ENCODE peak calls at places on chromosomes 3 and 15, in six cellular contexts. One of them, this sample, is unnamed. For H3K4me1, the result is how much of the 10 kb centered on the place peaks cover.

GRCh38 chr3:126056681-126057546 is 27.0 kb downstream of the SLC41A3 start:
- DNase-seq in tibial nerve: no peak
- DNase-seq in astrocyte: peak
- DNase-seq in endodermal cell: no peak
- DNase-seq in BE2C: no peak
- DNase-seq in upper lobe of right lung: peak
- DNase-seq in this sample: no peak

GRCh38 chr3:124119056-124119721 is 127.3 kb upstream of the ROPN1 start:
- DNase-seq in upper lobe of right lung: no peak
- DNase-seq in tibial nerve: no peak
- DNase-seq in endodermal cell: no peak
- DNase-seq in astrocyte: peak
- DNase-seq in BE2C: peak
- DNase-seq in this sample: no peak

GRCh38 chr3:30098206-30098605 is 508.2 kb upstream of the TGFBR2 start:
- DNase-seq in upper lobe of right lung: no peak
- DNase-seq in endodermal cell: no peak
- DNase-seq in astrocyte: peak
- DNase-seq in tibial nerve: no peak
- DNase-seq in BE2C: no peak
- DNase-seq in this sample: no peak

GRCh38 chr3:31041161-31041978 is 146.9 kb upstream of the GADL1 start:
- DNase-seq in tibial nerve: no peak
- DNase-seq in astrocyte: peak
- DNase-seq in endodermal cell: peak
- DNase-seq in upper lobe of right lung: no peak
- DNase-seq in BE2C: no peak
- DNase-seq in this sample: peak

GRCh38 chr15:39599871-39600270 is 19.0 kb downstream of the THBS1 start:
- DNase-seq in astrocyte: no peak
- DNase-seq in BE2C: no peak
- DNase-seq in endodermal cell: no peak
- DNase-seq in tibial nerve: no peak
- DNase-seq in upper lobe of right lung: no peak
- DNase-seq in this sample: no peak

GRCh38 chr15:62850791-62851291 is 191.7 kb upstream of the TPM1 start:
- DNase-seq in BE2C: no peak
- DNase-seq in astrocyte: peak
- DNase-seq in tibial nerve: no peak
- DNase-seq in upper lobe of right lung: no peak
- DNase-seq in endodermal cell: peak
- DNase-seq in this sample: no peak

GRCh38 chr3:122572940-122573412 is 4.5 kb upstream of the PARP15 start:
- DNase-seq in endodermal cell: peak
- DNase-seq in tibial nerve: no peak
- DNase-seq in upper lobe of right lung: no peak
- DNase-seq in astrocyte: peak
- DNase-seq in BE2C: no peak
- DNase-seq in this sample: no peak

GRCh38 chr15:74680461-74680860 is 15.4 kb downstream of the EDC3 start:
- DNase-seq in tibial nerve: no peak
- DNase-seq in endodermal cell: no peak
- DNase-seq in BE2C: no peak
- DNase-seq in astrocyte: no peak
- DNase-seq in upper lobe of right lung: no peak
- DNase-seq in this sample: no peak

GRCh38 chr15:70584441-70584837 is 178.9 kb downstream of the UACA start:
- DNase-seq in endodermal cell: no peak
- DNase-seq in upper lobe of right lung: no peak
- DNase-seq in BE2C: no peak
- DNase-seq in tibial nerve: no peak
- DNase-seq in astrocyte: no peak
- DNase-seq in this sample: no peak

GRCh38 chr3:109257269-109257668 is 59.0 kb downstream of the DPPA2 start:
- DNase-seq in upper lobe of right lung: no peak
- DNase-seq in BE2C: no peak
- DNase-seq in tibial nerve: no peak
- DNase-seq in endodermal cell: no peak
- DNase-seq in astrocyte: peak
- DNase-seq in this sample: no peak

GRCh38 chr15:63509056-63509696 is 4.8 kb downstream of the USP3 start:
- DNase-seq in astrocyte: no peak
- DNase-seq in endodermal cell: no peak
- DNase-seq in tibial nerve: no peak
- DNase-seq in upper lobe of right lung: no peak
- DNase-seq in BE2C: no peak
- DNase-seq in this sample: no peak

GRCh38 chr15:71748327-71748726 is 62.0 kb upstream of the NR2E3 start:
- DNase-seq in endodermal cell: no peak
- DNase-seq in astrocyte: peak
- DNase-seq in tibial nerve: no peak
- DNase-seq in BE2C: no peak
- DNase-seq in upper lobe of right lung: no peak
- DNase-seq in this sample: no peak

GRCh38 chr3:158846803-158847465 is 45.1 kb downstream of the MFSD1 start:
- DNase-seq in endodermal cell: no peak
- DNase-seq in upper lobe of right lung: no peak
- DNase-seq in BE2C: no peak
- DNase-seq in tibial nerve: no peak
- DNase-seq in astrocyte: no peak
- DNase-seq in this sample: no peak

GRCh38 chr3:53109822-53110771 is 20.1 kb downstream of the RFT1 start:
- DNase-seq in endodermal cell: peak
- DNase-seq in upper lobe of right lung: peak
- DNase-seq in BE2C: peak
- DNase-seq in tibial nerve: no peak
- DNase-seq in astrocyte: no peak
- DNase-seq in this sample: no peak

GRCh38 chr3:85535517-85535916 is 576.7 kb downstream of the CADM2 start:
- DNase-seq in astrocyte: no peak
- DNase-seq in tibial nerve: no peak
- DNase-seq in BE2C: no peak
- DNase-seq in endodermal cell: no peak
- DNase-seq in upper lobe of right lung: no peak
- DNase-seq in this sample: no peak

GRCh38 chr3:52827866-52828376 is 2.6 kb downstream of the ITIH4 start:
- DNase-seq in upper lobe of right lung: no peak
- DNase-seq in endodermal cell: peak
- DNase-seq in tibial nerve: no peak
- DNase-seq in BE2C: no peak
- DNase-seq in astrocyte: no peak
- DNase-seq in this sample: no peak

GRCh38 chr3:106068795-106069194 is 200.0 kb upstream of the CBLB start:
- DNase-seq in astrocyte: no peak
- DNase-seq in endodermal cell: no peak
- DNase-seq in tibial nerve: no peak
- DNase-seq in BE2C: no peak
- DNase-seq in upper lobe of right lung: no peak
- DNase-seq in this sample: no peak

GRCh38 chr3:141402476-141403171 is 34.3 kb downstream of the ZBTB38 start:
- DNase-seq in astrocyte: peak
- DNase-seq in BE2C: peak
- DNase-seq in upper lobe of right lung: peak
- DNase-seq in tibial nerve: peak
- DNase-seq in endodermal cell: peak
- DNase-seq in this sample: no peak

GRCh38 chr3:98914210-98915080 is 12.9 kb upstream of the DCBLD2 start:
- DNase-seq in upper lobe of right lung: no peak
- DNase-seq in BE2C: no peak
- DNase-seq in astrocyte: no peak
- DNase-seq in endodermal cell: no peak
- DNase-seq in tibial nerve: no peak
- DNase-seq in this sample: no peak

GRCh38 chr3:161744366-161744765 is 247.8 kb downstream of the OTOL1 start:
- DNase-seq in upper lobe of right lung: no peak
- DNase-seq in astrocyte: no peak
- DNase-seq in tibial nerve: no peak
- DNase-seq in endodermal cell: no peak
- DNase-seq in BE2C: no peak
- DNase-seq in this sample: no peak
- H3K4me1 ChIP-seq in upper lobe of right lung: under half
- H3K4me1 ChIP-seq in astrocyte: under half
- H3K4me1 ChIP-seq in tibial nerve: under half
- H3K4me1 ChIP-seq in endodermal cell: under half
- H3K4me1 ChIP-seq in BE2C: under half
- H3K4me1 ChIP-seq in this sample: under half

DNA sequence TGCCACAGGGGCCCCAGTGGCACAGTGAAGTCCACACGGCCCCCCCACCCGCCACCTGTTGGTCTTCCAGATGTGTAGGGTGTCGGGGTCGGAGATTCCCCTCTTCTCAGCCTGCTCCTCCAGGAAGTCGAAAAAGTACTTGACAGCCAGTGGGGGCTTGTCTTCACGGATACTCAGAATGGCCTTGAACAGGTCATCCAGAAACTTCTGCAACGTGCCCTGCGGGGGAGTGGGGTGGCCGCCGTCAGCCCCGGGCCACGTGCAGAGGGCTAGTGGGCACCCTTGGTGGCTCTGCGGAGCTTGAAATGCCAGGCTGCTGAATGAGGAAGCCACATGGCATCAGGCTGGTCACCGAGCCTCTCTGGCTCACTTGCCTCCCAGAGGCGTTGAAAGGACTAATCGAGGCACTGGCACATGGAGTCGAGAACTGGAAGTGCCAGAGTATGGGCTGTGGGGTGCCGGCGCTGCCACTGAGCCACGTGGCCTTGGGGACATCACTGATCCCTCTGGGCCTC is 16.6 kb downstream of the H1-8 start:
- DNase-seq in tibial nerve: no peak
- DNase-seq in upper lobe of right lung: no peak
- DNase-seq in endodermal cell: no peak
- DNase-seq in BE2C: no peak
- DNase-seq in astrocyte: no peak
- DNase-seq in this sample: no peak
- H3K4me1 ChIP-seq in tibial nerve: half or more
- H3K4me1 ChIP-seq in upper lobe of right lung: half or more
- H3K4me1 ChIP-seq in endodermal cell: under half
- H3K4me1 ChIP-seq in BE2C: half or more
- H3K4me1 ChIP-seq in astrocyte: under half
- H3K4me1 ChIP-seq in this sample: under half

GRCh38 chr3:71545330-71545729 is 38.2 kb downstream of the FOXP1 start:
- DNase-seq in upper lobe of right lung: no peak
- DNase-seq in BE2C: no peak
- DNase-seq in astrocyte: no peak
- DNase-seq in endodermal cell: no peak
- DNase-seq in tibial nerve: no peak
- DNase-seq in this sample: no peak
- H3K4me1 ChIP-seq in upper lobe of right lung: under half
- H3K4me1 ChIP-seq in BE2C: under half
- H3K4me1 ChIP-seq in astrocyte: under half
- H3K4me1 ChIP-seq in endodermal cell: under half
- H3K4me1 ChIP-seq in tibial nerve: under half
- H3K4me1 ChIP-seq in this sample: under half

GRCh38 chr3:58347984-58348383 is 15.3 kb downstream of the PXK start:
- DNase-seq in astrocyte: no peak
- DNase-seq in upper lobe of right lung: no peak
- DNase-seq in endodermal cell: no peak
- DNase-seq in tibial nerve: no peak
- DNase-seq in BE2C: no peak
- DNase-seq in this sample: no peak
- H3K4me1 ChIP-seq in astrocyte: under half
- H3K4me1 ChIP-seq in upper lobe of right lung: under half
- H3K4me1 ChIP-seq in endodermal cell: under half
- H3K4me1 ChIP-seq in tibial nerve: under half
- H3K4me1 ChIP-seq in BE2C: under half
- H3K4me1 ChIP-seq in this sample: under half

DNA sequence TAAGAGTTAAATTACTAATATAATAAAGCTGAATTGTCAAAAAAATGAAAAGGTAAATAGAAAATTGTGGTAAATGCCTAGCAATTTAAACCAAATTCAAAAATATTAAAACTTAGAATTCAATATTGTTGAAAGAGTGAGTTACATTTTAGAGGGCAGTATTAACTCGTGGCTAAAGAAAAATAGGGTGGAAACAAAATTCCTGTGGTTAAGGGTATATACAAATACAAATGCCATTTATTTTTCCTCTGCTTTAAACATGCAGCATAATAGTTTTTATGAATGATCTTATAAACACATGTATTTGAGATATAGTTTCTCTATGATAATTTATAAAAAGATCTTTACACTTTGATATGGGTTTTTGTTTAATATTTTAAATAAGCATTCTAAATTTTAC is 79.0 kb downstream of the NEDD4 start:
- DNase-seq in tibial nerve: no peak
- DNase-seq in endodermal cell: no peak
- DNase-seq in upper lobe of right lung: no peak
- DNase-seq in astrocyte: peak
- DNase-seq in BE2C: no peak
- DNase-seq in this sample: no peak
- H3K4me1 ChIP-seq in tibial nerve: under half
- H3K4me1 ChIP-seq in endodermal cell: under half
- H3K4me1 ChIP-seq in upper lobe of right lung: under half
- H3K4me1 ChIP-seq in astrocyte: under half
- H3K4me1 ChIP-seq in BE2C: under half
- H3K4me1 ChIP-seq in this sample: under half

GRCh38 chr15:67836134-67836455 is 3.8 kb downstream of the RNU6-1 start:
- DNase-seq in BE2C: no peak
- DNase-seq in tibial nerve: no peak
- DNase-seq in endodermal cell: no peak
- DNase-seq in astrocyte: no peak
- DNase-seq in upper lobe of right lung: no peak
- DNase-seq in this sample: no peak
- H3K4me1 ChIP-seq in BE2C: under half
- H3K4me1 ChIP-seq in tibial nerve: half or more
- H3K4me1 ChIP-seq in endodermal cell: under half
- H3K4me1 ChIP-seq in astrocyte: under half
- H3K4me1 ChIP-seq in upper lobe of right lung: half or more
- H3K4me1 ChIP-seq in this sample: under half